ENCODE peak calls at places on chromosomes 1 and 21, in seven cellular contexts. M, E, N, O, T, F and W are unnamed samples.
A peak's percentile ranks its signal among the peaks of the same experiment; 100 is the strongest.

GRCh38 chr1:178282949-178283367 is 189.1 kb downstream of the RASAL2 start:
- DNase-seq in M (no peak), E (no peak), N (no peak), O (no peak), T (peak; percentile 66), F (no peak), W (peak; percentile 87)

GRCh38 chr1:38502772-38503171 is 356.8 kb downstream of the RRAGC start:
- DNase-seq in M (no peak), E (no peak), N (no peak), O (no peak), T (no peak), F (no peak), W (no peak)

GRCh38 chr1:9593147-9593491 is 4.4 kb downstream of the TMEM201 start:
- DNase-seq in M (no peak), E (peak; percentile 60), N (no peak), O (no peak), T (no peak), F (no peak), W (no peak)

GRCh38 chr1:221087919-221088318 is 208.7 kb downstream of the HLX start:
- DNase-seq in M (no peak), E (no peak), N (no peak), O (no peak), T (peak; percentile 55), F (no peak), W (peak; percentile 17)

GRCh38 chr1:33119532-33120217 is 38.7 kb downstream of the AZIN2 start:
- DNase-seq in M (no peak), E (no peak), N (peak; percentile 82), O (no peak), T (peak; percentile 60), F (no peak), W (no peak)

GRCh38 chr1:6625579-6626149 is 996 bp downstream of the THAP3 start:
- DNase-seq in M (peak; percentile 45), E (peak; percentile 80), N (no peak), O (peak; percentile 59), T (peak; percentile 73), F (no peak), W (peak; percentile 60)

GRCh38 chr21:46081022-46081861 is 16.7 kb upstream of the COL6A2 start:
- DNase-seq in M (no peak), E (no peak), N (peak; percentile 85), O (no peak), T (peak; percentile 71), F (peak; percentile 54), W (no peak)

GRCh38 chr1:88655145-88655544 is 28.9 kb upstream of the PKN2 start:
- DNase-seq in M (no peak), E (no peak), N (no peak), O (no peak), T (no peak), F (no peak), W (no peak)

GRCh38 chr1:37513795-37514349 is 694 bp downstream of the MEAF6 start:
- DNase-seq in M (peak; percentile 22), E (peak; percentile 83), N (no peak), O (peak; percentile 65), T (peak; percentile 38), F (no peak), W (no peak)

GRCh38 chr1:58575831-58576726 is 973 bp downstream of the TACSTD2 start:
- DNase-seq in M (peak; percentile 18), E (peak; percentile 86), N (no peak), O (no peak), T (no peak), F (no peak), W (no peak)
- H3K4me3 ChIP-seq in M (peak overlapping the region; percentile 49), E (peak overlapping the region; percentile 32), N (peak overlapping the region; percentile 16), O (no peak overlapping the region), T (no peak overlapping the region), F (peak overlapping the region; percentile 66), W (peak overlapping the region; percentile 17)

GRCh38 chr1:67355745-67356424 is 48.2 kb downstream of the IL12RB2 start:
- DNase-seq in M (no peak), E (no peak), N (no peak), O (no peak), T (peak; percentile 78), F (no peak), W (peak; percentile 21)

GRCh38 chr1:67347688-67348472 is 40.2 kb downstream of the IL12RB2 start:
- DNase-seq in M (peak; percentile 25), E (no peak), N (no peak), O (no peak), T (peak; percentile 76), F (no peak), W (peak; percentile 67)

GRCh38 chr1:67346982-67347381 is 39.3 kb downstream of the IL12RB2 start:
- DNase-seq in M (no peak), E (no peak), N (no peak), O (no peak), T (no peak), F (no peak), W (no peak)

GRCh38 chr1:67348586-67349252 is 41.0 kb downstream of the IL12RB2 start:
- DNase-seq in M (no peak), E (no peak), N (no peak), O (no peak), T (no peak), F (no peak), W (no peak)

GRCh38 chr1:67350783-67351182 is 43.1 kb downstream of the IL12RB2 start:
- DNase-seq in M (no peak), E (no peak), N (no peak), O (no peak), T (no peak), F (no peak), W (no peak)
- H3K4me3 ChIP-seq in M (no peak overlapping the region), E (no peak overlapping the region), N (no peak overlapping the region), O (no peak overlapping the region), T (no peak overlapping the region), F (no peak overlapping the region), W (no peak overlapping the region)

DNA sequence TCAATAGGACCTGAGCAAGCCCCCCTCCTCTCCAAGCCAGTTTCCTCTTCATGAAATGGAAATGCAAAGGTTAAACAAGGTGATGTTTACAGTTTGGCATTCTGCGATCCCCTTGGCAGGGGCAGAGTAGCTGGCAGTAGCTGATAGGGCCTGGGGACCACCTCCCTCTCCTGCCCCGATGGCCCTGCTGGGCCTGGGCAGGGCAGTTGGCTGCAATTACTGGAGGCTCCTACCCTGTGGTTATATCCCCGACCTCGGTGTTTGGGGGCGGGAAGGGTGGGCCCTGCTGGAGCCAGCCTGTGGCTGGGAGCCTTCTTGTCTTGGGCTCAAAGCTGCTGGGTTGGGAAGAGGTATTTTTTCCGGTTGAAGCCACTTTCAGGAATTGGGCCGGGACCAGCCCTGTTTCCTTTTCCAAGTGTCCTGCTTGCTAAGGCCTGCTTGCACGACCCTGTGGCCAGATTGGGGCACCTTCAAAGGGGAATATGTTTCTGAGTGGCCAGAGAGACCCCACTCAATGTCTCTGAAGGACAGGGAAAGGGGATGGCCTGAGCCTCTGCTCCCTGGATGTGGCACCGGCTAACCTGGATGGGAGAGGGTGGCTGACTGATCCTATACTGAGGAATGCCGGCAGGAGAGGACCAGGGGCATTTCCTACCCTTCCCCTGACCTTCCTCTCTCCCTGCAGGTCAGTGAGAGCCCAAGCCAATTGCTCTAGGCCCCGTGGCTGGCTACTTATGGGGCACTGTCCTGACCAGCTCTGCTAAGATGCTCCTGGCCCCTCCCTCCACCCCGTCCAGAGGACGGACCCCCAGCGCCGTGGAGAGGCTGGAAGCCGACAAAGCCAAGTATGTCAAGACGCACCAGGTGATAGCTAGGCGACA is 1.9 kb downstream of the FAM110D start:
- DNase-seq in M (no peak), E (no peak), N (no peak), O (no peak), T (no peak), F (no peak), W (no peak)
- H3K4me3 ChIP-seq in M (peak overlapping the region; percentile 65), E (peak overlapping the region; percentile 35), N (no peak overlapping the region), O (peak overlapping the region; percentile 52), T (no peak overlapping the region), F (peak overlapping the region; percentile 72), W (no peak overlapping the region)

DNA sequence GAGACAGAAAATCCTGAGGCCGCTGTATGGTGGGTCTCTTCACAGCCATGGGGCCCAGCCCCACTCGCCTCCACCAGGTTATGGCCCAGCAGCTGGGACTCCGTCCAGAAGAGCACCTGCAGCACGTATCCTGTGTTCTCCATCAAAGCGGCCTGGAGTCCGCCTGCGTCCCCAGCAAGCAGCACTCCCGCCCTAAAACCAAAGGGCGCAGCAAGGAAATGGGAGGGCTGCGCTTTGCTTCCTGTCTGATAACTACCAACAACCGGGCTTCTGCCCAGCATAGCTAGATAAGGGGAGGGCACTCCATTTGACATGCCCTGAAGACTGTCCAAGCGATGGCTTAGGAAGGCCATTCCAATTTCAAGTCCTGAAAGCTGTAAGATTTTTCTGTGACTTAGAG is 119.9 kb downstream of the KCNJ15 start:
- DNase-seq in M (no peak), E (no peak), N (no peak), O (no peak), T (no peak), F (no peak), W (no peak)
- H3K4me3 ChIP-seq in M (peak overlapping the region; percentile 14), E (no peak overlapping the region), N (no peak overlapping the region), O (no peak overlapping the region), T (no peak overlapping the region), F (peak overlapping the region; percentile 14), W (no peak overlapping the region)

DNA sequence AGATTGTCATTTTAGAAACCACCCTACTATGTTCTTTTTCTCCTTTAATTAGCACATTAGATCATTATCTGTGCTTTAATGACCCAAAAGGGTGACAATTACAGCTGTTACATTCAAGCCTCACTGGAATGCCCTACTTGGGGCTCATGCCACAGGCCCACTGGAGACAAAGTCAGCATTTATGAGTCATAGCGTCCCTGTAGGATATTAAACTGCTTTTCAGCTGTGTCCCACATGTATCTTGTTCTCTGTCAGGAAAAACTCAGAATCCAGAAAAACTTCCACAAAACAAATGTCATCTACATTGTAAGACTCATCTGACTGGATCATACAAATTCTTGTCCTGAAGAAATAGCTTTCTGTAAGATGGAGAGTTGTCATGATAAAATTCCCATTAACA is 804.4 kb upstream of the CXADR start:
- DNase-seq in M (no peak), E (no peak), N (no peak), O (no peak), T (peak; percentile 82), F (no peak), W (peak; percentile 26)
- H3K4me3 ChIP-seq in M (no peak overlapping the region), E (no peak overlapping the region), N (no peak overlapping the region), O (no peak overlapping the region), T (no peak overlapping the region), F (no peak overlapping the region), W (no peak overlapping the region)

GRCh38 chr21:39385299-39386145 is 36.6 kb upstream of the HMGN1 start:
- DNase-seq in M (peak; percentile 81), E (peak; percentile 99), N (peak; percentile 89), O (no peak), T (peak; percentile 90), F (no peak), W (peak; percentile 84)
- H3K4me3 ChIP-seq in M (peak overlapping the region; percentile 54), E (no peak overlapping the region), N (peak overlapping the region; percentile 4), O (no peak overlapping the region), T (peak overlapping the region; percentile 54), F (peak overlapping the region; percentile 58), W (peak overlapping the region; percentile 46)

GRCh38 chr1:186838380-186839076 is 9.8 kb downstream of the PLA2G4A start:
- DNase-seq in M (no peak), E (no peak), N (no peak), O (no peak), T (no peak), F (no peak), W (no peak)
- H3K4me3 ChIP-seq in M (no peak overlapping the region), E (no peak overlapping the region), N (no peak overlapping the region), O (no peak overlapping the region), T (no peak overlapping the region), F (no peak overlapping the region), W (no peak overlapping the region)

DNA sequence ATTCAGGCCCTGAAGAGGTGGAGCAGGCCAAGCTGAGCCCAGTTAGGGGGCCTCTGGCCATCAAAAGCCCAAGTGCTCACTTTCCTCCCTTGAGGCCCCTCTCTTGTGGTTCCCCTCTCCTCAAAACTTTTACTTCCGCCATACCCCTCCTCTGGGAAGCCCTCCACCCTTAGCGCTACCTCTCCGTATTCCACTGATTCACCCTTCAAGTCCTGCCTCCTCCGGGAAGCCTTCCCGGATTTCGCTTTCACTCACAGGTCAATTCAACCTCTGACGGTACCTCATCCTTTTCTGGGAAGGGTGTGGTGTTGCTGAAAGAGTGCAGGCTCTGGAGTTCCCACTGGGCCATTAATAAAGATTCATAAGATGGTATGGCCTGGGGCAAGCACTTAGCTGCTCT is 19.1 kb downstream of the SPOCD1 start:
- DNase-seq in M (no peak), E (no peak), N (peak; percentile 69), O (no peak), T (no peak), F (no peak), W (no peak)
- H3K4me3 ChIP-seq in M (no peak overlapping the region), E (no peak overlapping the region), N (no peak overlapping the region), O (no peak overlapping the region), T (no peak overlapping the region), F (no peak overlapping the region), W (peak overlapping the region; percentile 11)